ENCODE peak calls at places on chromosomes 6 and 20, in five cellular contexts. J, M, N, T and U are unnamed samples.

GRCh38 chr6:157265630-157266029 is 57.7 kb downstream of the TMEM242 start:
- DNase-seq in T (no peak), J (no peak), M (no peak), N (no peak), U (no peak)

GRCh38 chr20:49786226-49786625 is 26.4 kb upstream of the SLC9A8 start:
- DNase-seq in N (no peak), J (no peak), M (peak; percentile 32), T (no peak), U (no peak)

GRCh38 chr20:44967207-44967807 is 995 bp downstream of the STK4 start:
- DNase-seq in M (no peak), T (peak; percentile 35), J (peak; percentile 49), N (no peak), U (no peak)

GRCh38 chr6:100203391-100203790 is 209.4 kb upstream of the MCHR2 start:
- DNase-seq in N (no peak), J (no peak), T (no peak), M (no peak), U (no peak)

GRCh38 chr6:149213829-149214228 is 103.7 kb upstream of the TAB2 start:
- DNase-seq in M (no peak), N (no peak), T (no peak), J (no peak), U (no peak)

GRCh38 chr20:54874718-54875117 is 399.3 kb downstream of the DOK5 start:
- DNase-seq in J (no peak), T (no peak), M (no peak), N (no peak), U (no peak)

GRCh38 chr6:36244641-36245280 is 25.1 kb upstream of the PNPLA1 start:
- DNase-seq in M (no peak), J (peak; percentile 88), N (peak; percentile 63), T (no peak), U (peak; percentile 83)

GRCh38 chr6:55819811-55820210 is 55.6 kb downstream of the BMP5 start:
- DNase-seq in J (no peak), N (no peak), T (no peak), M (no peak), U (no peak)

GRCh38 chr6:150633466-150633795 is 33.7 kb downstream of the PLEKHG1 start:
- DNase-seq in T (no peak), M (no peak), J (no peak), N (no peak), U (no peak)

GRCh38 chr20:63396300-63396699 is 35.2 kb upstream of the CHRNA4 start:
- DNase-seq in J (no peak), T (no peak), N (no peak), M (no peak), U (no peak)

GRCh38 chr6:115984809-115985208 is 75.9 kb downstream of the FRK start:
- DNase-seq in J (no peak), T (no peak), M (no peak), N (no peak), U (no peak)

GRCh38 chr6:143647712-143648111 is 30.1 kb upstream of the PHACTR2 start:
- DNase-seq in T (peak; percentile 36), N (no peak), J (no peak), M (no peak), U (peak; percentile 39)

GRCh38 chr6:82015043-82015442 is 232.5 kb downstream of the IBTK start:
- DNase-seq in J (no peak), N (no peak), M (no peak), T (no peak), U (no peak)

GRCh38 chr6:159726918-159727716 is at the start of gene WTAP:
- DNase-seq in N (peak; percentile 96), T (peak; percentile 99), M (peak; percentile 89), J (peak; percentile 95), U (peak; percentile 97)

GRCh38 chr6:24489881-24490280 is 503 bp upstream of the GPLD1 start:
- DNase-seq in M (no peak), J (peak; percentile 46), T (no peak), N (no peak), U (no peak)

GRCh38 chr20:5642155-5642981 is 107.8 kb upstream of the SHLD1 start:
- DNase-seq in N (no peak), J (no peak), M (no peak), T (no peak), U (no peak)

GRCh38 chr6:17169701-17170100 is 67.9 kb downstream of the STMND1 start:
- DNase-seq in M (no peak), T (no peak), J (no peak), N (no peak), U (no peak)

GRCh38 chr6:164554700-164555479 is 754.5 kb downstream of the C6orf118 start:
- DNase-seq in N (no peak), T (no peak), M (no peak), J (no peak), U (no peak)

GRCh38 chr20:48425776-48426175 is 402.0 kb downstream of the PREX1 start:
- DNase-seq in M (no peak), J (no peak), T (no peak), N (no peak), U (no peak)

GRCh38 chr6:134170844-134171243 is 118.4 kb upstream of the SLC2A12 start:
- DNase-seq in T (no peak), J (no peak), N (no peak), M (no peak), U (no peak)

GRCh38 chr6:130223508-130223907 is 757 bp upstream of the SAMD3 start:
- DNase-seq in T (peak; percentile 27), M (peak; percentile 65), N (no peak), J (no peak), U (peak; percentile 18)

GRCh38 chr6:157424491-157425020 is 43.6 kb downstream of the ZDHHC14 start:
- DNase-seq in M (no peak), J (peak; percentile 86), N (no peak), T (no peak), U (no peak)

GRCh38 chr6:97203343-97203742 is 79.7 kb downstream of the MMS22L start:
- DNase-seq in M (no peak), N (no peak), J (no peak), T (peak; percentile 3), U (no peak)

GRCh38 chr6:110560239-110561015 is 84.0 kb upstream of the SLC22A16 start:
- DNase-seq in T (no peak), N (no peak), M (no peak), J (no peak), U (no peak)

GRCh38 chr6:33407132-33407718 is 3.6 kb upstream of the PHF1 start:
- DNase-seq in J (peak; percentile 47), M (no peak), N (no peak), T (peak; percentile 63), U (no peak)

GRCh38 chr6:33189625-33190024 is 2.6 kb downstream of the COL11A2 start:
- DNase-seq in T (no peak), J (no peak), N (no peak), M (no peak), U (no peak)

GRCh38 chr6:136347847-136348246 is 58.2 kb upstream of the BCLAF1 start:
- DNase-seq in J (no peak), T (no peak), M (no peak), N (no peak), U (no peak)

GRCh38 chr20:22320245-22320915 is 264.0 kb downstream of the FOXA2 start:
- DNase-seq in N (no peak), J (no peak), M (no peak), T (no peak), U (no peak)

GRCh38 chr6:112701201-112701600 is 354.1 kb downstream of the RFPL4B start:
- DNase-seq in M (no peak), J (no peak), N (no peak), T (no peak), U (no peak)

GRCh38 chr6:53048431-53049195 is 16.6 kb upstream of the FBXO9 start:
- DNase-seq in J (peak; percentile 38), M (peak; percentile 40), N (no peak), T (no peak), U (no peak)

GRCh38 chr6:148414836-148415235 is 72.2 kb downstream of the SASH1 start:
- DNase-seq in J (no peak), T (no peak), N (no peak), M (no peak), U (no peak)

GRCh38 chr6:28866342-28867077 is 57.3 kb downstream of the TRIM27 start:
- DNase-seq in J (peak; percentile 85), T (peak; percentile 72), M (no peak), N (peak; percentile 84), U (peak; percentile 71)

GRCh38 chr6:125206389-125206788 is 52.8 kb downstream of the TPD52L1 start:
- DNase-seq in T (no peak), N (no peak), M (no peak), J (no peak), U (no peak)

GRCh38 chr20:4299250-4299649 is 283.9 kb upstream of the RNF24 start:
- DNase-seq in M (no peak), T (no peak), J (no peak), N (no peak), U (no peak)

DNA sequence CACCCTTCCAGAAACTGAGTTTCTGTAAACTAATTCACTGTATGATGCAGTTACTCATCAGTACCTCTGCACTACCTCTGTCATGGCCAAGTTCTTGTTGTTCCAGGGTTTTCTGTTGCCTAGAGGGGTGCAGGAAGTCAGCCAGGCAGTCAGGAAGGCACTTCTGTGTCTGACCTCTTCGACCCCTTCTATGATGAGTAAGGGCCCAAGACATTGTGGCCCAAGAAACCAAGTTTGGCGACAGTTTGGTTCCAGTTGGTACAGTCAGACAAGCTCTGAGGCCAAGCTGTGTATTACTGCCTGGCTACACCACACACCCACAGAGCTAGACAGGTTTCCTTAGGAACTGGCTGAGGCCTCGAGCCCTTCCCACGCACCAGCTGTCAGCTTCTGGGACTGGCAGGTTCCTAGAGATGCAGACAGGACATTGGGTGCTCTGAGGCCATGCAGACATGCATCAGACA is 41.2 kb downstream of the TRAF3IP2 start:
- DNase-seq in M (no peak), T (no peak), J (no peak), N (no peak), U (no peak)
- H3K4me2 ChIP-seq in M (no peak overlapping the region), T (no peak overlapping the region), J (no peak overlapping the region), N (no peak overlapping the region), U (no peak overlapping the region)

GRCh38 chr20:610130-611046 is at the start of gene TCF15:
- DNase-seq in N (peak; percentile 81), T (peak; percentile 83), M (no peak), J (no peak), U (peak; percentile 85)
- TF ChIP-seq EZH2 in N (no peak), T (no peak), M (peak; percentile 93), J (no peak), U (peak; percentile 40)

DNA sequence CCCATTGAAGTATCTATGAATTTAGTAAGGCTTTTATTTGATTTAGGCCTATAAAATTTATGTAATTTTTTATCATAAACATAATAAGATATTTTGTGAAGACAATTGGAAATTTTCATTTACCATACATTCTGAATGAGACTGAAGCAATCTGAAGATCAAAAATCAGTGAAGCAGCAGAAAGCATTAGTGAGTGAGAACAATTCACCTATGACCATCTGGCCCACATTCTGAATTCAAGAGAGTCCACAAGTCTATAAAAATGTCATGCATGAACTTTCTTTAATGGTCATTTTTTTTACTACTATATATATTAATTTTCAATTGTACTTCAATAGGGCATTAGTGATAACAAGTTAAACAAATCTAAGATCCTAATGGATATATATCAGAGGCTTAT is 1026.6 kb upstream of the MAP3K7 start:
- DNase-seq in T (no peak), N (no peak), J (no peak), M (no peak), U (no peak)
- TF ChIP-seq CREB1 in T (no peak), N (no peak), J (no peak), M (no peak), U (no peak)

DNA sequence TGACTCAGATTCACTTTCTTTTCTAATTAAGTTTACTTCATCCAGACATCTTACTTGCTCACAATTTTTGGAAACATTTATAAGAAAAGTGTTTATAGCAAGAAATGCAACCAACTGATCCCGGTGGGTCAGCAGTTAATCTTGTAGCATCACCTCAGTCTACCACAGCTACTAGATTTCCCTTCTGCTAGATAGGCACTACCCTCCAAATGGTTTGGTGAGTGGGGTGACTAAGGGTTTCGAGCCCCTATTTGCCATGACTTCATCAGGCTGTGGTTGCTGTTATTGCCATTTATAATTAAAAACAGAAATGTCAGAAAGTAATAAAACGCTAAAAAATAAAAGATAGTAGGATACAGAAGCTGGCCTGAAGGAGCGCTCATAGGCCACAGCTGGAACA is 930.1 kb upstream of the GJE1 start:
- DNase-seq in J (no peak), M (no peak), T (no peak), N (no peak), U (no peak)
- H3K4me2 ChIP-seq in J (no peak overlapping the region), M (no peak overlapping the region), T (no peak overlapping the region), N (no peak overlapping the region), U (no peak overlapping the region)